ENCODE peak calls at places on chromosomes 16 and 17, in nine cellular contexts. F, U, D, S, V, H, Z, M and R are unnamed samples.

GRCh38 chr16:3856367-3857141 is 24.0 kb downstream of the CREBBP start:
- DNase-seq in Z (no peak), M (no peak), D (no peak), H (no peak), F (no peak), S (no peak), U (no peak), V (no peak), R (no peak)

GRCh38 chr17:73029021-73029420 is 63.5 kb downstream of the SLC39A11 start:
- DNase-seq in U (no peak), M (no peak), H (no peak), F (no peak), D (no peak), Z (no peak), S (no peak), V (no peak), R (no peak)

GRCh38 chr17:73906896-73907600 is 262.8 kb upstream of the SDK2 start:
- DNase-seq in M (no peak), D (no peak), Z (no peak), V (no peak), S (no peak), F (no peak), U (no peak), H (no peak), R (no peak)

GRCh38 chr17:6241996-6242395 is 171.8 kb downstream of the WSCD1 start:
- DNase-seq in H (no peak), V (no peak), Z (no peak), U (no peak), S (no peak), F (no peak), M (no peak), D (no peak), R (no peak)

GRCh38 chr17:40958086-40958953 is 8.4 kb downstream of the KRT39 start:
- DNase-seq in S (no peak), H (no peak), D (no peak), U (no peak), M (no peak), V (no peak), F (no peak), Z (no peak), R (no peak)

GRCh38 chr17:7721612-7722011 is 4.1 kb downstream of the DNAH2 start:
- DNase-seq in V (no peak), Z (no peak), H (no peak), S (no peak), F (no peak), D (no peak), U (no peak), M (no peak), R (no peak)

GRCh38 chr16:28865289-28865688 is 1.6 kb downstream of the SH2B1 start:
- DNase-seq in S (no peak), M (no peak), F (no peak), V (no peak), U (no peak), Z (no peak), H (no peak), D (no peak), R (no peak)

GRCh38 chr16:13873835-13874438 is 46.0 kb upstream of the ERCC4 start:
- DNase-seq in D (no peak), S (no peak), M (no peak), V (no peak), Z (no peak), F (no peak), H (no peak), U (peak; percentile 29), R (no peak)

GRCh38 chr17:35895602-35896001 is 15.4 kb upstream of the CCL5 start:
- DNase-seq in F (no peak), S (no peak), D (no peak), V (no peak), U (peak; percentile 16), Z (no peak), M (no peak), H (no peak), R (no peak)

GRCh38 chr16:22278841-22279240 is 18.4 kb upstream of the POLR3E start:
- DNase-seq in F (no peak), V (no peak), Z (no peak), S (no peak), H (no peak), D (no peak), U (no peak), M (no peak), R (no peak)

GRCh38 chr17:7548585-7549400 is at the start of gene TNFSF12:
- DNase-seq in Z (peak; percentile 70), F (peak; percentile 89), M (no peak), D (peak; percentile 75), H (peak; percentile 79), V (peak; percentile 27), U (peak; percentile 25), S (peak; percentile 76), R (peak; percentile 61)

DNA sequence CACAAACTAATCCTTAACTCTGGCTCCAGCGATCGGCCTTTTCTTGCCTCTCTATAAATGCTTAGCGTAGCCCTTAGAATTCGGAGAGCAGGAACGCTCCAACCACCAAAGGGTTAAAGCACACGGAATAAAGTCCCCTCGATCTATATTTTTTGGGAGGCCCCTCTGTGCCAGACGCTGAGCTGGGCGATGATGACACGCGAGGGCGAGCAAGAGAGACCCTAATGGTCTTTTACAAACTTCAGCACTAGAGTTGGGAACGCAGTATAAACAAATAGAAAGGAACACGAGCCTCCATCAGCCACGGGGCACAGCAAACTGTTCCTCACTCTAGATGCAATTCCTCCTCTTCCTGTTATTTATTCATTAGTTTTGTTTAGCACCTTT is 1.8 kb downstream of the TOX3 start:
- DNase-seq in F (no peak), H (no peak), D (no peak), M (no peak), Z (no peak), U (no peak), V (no peak), S (no peak), R (no peak)
- H3K27ac ChIP-seq in F (no peak overlapping the region), H (no peak overlapping the region), D (no peak overlapping the region), M (no peak overlapping the region), Z (no peak overlapping the region), U (no peak overlapping the region), V (no peak overlapping the region), S (no peak overlapping the region), R (peak overlapping the region; percentile 56)

GRCh38 chr17:81246679-81247338 is 7.7 kb downstream of the NDUFAF8 start:
- DNase-seq in M (no peak), U (no peak), Z (peak; percentile 30), S (peak; percentile 11), H (no peak), V (no peak), F (peak; percentile 54), D (no peak), R (no peak)

GRCh38 chr17:81245024-81245664 is 6.0 kb downstream of the NDUFAF8 start:
- DNase-seq in S (peak; percentile 10), M (no peak), D (no peak), U (no peak), V (no peak), H (no peak), Z (peak; percentile 9), F (peak; percentile 42), R (no peak)

GRCh38 chr17:81247339-81247990 is 8.3 kb downstream of the NDUFAF8 start:
- DNase-seq in S (no peak), D (no peak), Z (no peak), V (no peak), U (no peak), F (peak; percentile 21), H (no peak), M (no peak), R (no peak)

GRCh38 chr17:81245665-81246342 is 6.7 kb downstream of the NDUFAF8 start:
- DNase-seq in D (no peak), F (peak; percentile 66), U (no peak), H (no peak), V (no peak), S (peak; percentile 19), M (no peak), Z (peak; percentile 46), R (no peak)

GRCh38 chr17:81246343-81246670 is 7.2 kb downstream of the NDUFAF8 start:
- DNase-seq in D (no peak), H (no peak), F (no peak), U (no peak), S (peak; percentile 15), V (no peak), Z (peak; percentile 33), M (no peak), R (no peak)
- H3K27ac ChIP-seq in D (no peak overlapping the region), H (no peak overlapping the region), F (no peak overlapping the region), U (no peak overlapping the region), S (no peak overlapping the region), V (no peak overlapping the region), Z (no peak overlapping the region), M (no peak overlapping the region), R (no peak overlapping the region)

DNA sequence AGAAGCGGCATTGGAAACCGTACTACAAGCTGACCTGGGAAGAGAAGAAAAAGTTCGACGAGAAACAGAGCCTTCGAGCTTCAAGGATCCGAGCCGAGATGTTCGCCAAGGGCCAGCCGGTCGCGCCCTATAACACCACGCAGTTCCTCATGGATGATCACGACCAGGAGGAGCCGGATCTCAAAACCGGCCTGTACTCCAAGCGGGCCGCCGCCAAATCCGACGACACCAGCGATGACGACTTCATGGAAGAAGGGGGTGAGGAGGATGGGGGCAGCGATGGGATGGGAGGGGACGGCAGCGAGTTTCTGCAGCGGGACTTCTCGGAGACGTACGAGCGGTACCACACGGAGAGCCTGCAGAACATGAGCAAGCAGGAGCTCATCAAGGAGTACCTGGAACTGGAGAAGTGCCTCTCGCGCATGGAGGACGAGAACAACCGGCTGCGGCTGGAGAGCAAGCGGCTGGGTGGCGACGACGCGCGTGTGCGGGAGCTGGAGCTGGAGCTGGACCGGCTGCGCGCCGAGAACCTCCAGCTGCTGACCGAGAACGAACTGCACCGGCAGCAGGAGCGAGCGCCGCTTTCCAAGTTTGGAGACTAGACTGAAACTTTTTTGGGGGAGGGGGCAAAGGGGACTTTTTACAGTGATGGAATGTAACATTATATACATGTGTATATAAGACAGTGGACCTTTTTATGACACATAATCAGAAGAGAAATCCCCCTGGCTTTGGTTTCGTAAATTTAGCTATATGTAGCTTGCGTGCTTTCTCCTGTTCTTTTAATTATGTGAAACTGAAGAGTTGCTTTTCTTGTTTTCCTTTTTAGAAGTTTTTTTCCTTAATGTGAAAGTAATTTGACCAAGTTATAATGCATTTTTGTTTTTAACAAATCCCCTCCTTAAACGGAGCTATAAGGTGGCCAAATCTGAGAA is 1.7 kb downstream of the HEXIM1 start:
- DNase-seq in V (peak; percentile 75), F (peak; percentile 84), H (peak; percentile 71), D (no peak), Z (peak; percentile 73), U (peak; percentile 63), M (no peak), S (peak; percentile 70), R (peak; percentile 71)
- H3K27ac ChIP-seq in V (peak overlapping the region; percentile 94), F (peak overlapping the region; percentile 98), H (peak overlapping the region; percentile 96), D (peak overlapping the region; percentile 75), Z (peak overlapping the region; percentile 86), U (peak overlapping the region; percentile 99), M (peak overlapping the region; percentile 61), S (peak overlapping the region; percentile 88), R (peak overlapping the region; percentile 94)

DNA sequence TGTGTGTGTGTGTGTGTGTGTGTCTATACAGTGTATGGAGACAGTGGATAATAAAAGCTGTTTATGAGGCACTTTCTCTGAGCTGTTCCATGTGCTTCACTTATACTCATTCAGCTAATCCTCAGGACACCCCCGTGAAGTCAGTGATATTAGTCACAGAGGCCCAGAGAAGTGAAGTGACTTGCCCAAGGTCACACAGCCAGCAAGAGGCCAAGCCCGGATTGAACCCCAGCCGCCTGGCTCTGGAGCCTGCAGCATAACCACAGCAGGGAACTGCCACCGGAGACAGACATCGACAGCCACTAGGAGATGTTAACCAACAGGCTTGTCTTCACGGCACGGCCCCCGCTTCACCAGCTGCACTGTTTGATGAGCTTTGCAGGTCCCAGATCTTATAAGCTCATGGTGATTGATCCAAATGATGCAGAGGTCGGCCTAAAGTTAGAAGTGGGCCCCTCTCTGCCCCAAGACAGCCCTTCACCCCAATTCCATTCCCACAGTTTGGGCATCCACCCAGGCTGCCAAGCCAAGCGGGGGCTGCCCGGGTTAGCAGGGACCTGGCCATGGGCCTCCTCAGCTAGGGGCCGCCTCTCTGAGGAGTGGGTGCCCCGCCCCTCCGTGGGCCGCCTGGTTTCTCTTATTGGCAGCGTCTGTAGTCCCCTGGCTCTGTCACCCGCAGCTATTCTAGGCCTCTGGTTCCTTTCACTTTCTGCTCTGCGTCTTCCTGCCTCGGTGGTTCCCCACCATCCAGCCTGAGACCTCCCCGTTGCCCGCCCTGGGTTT is 30.9 kb downstream of the SOCS1 start:
- DNase-seq in M (peak; percentile 42), V (no peak), H (peak; percentile 26), Z (no peak), S (peak; percentile 37), D (peak; percentile 91), U (no peak), F (no peak), R (no peak)
- H3K27ac ChIP-seq in M (peak overlapping the region; percentile 77), V (peak overlapping the region; percentile 84), H (peak overlapping the region; percentile 85), Z (no peak overlapping the region), S (no peak overlapping the region), D (peak overlapping the region; percentile 76), U (no peak overlapping the region), F (no peak overlapping the region), R (no peak overlapping the region)